ENCODE peak calls at places on chromosomes 1 and 21, in eight cellular contexts. T is Peyer's patch, O is heart right ventricle, S is lower leg skin, Q is dorsolateral prefrontal cortex, A is GM23338, R is uterus, W is fibroblast of lung. C is an unnamed sample.

GRCh38 chr21:44291078-44291935 is 5.6 kb downstream of the AIRE start:
- DNase-seq in S (no peak), T (no peak), A (no peak), W (no peak), Q (no peak), R (no peak), O (no peak), C (no peak)

GRCh38 chr1:26029864-26030481 is 8.4 kb downstream of the EXTL1 start:
- DNase-seq in W (no peak), S (no peak), T (no peak), A (peak), Q (no peak), R (no peak), O (no peak), C (no peak)

GRCh38 chr1:186082235-186082937 is 292.7 kb downstream of the TPR start:
- DNase-seq in S (peak), R (peak), W (peak), T (peak), A (no peak), O (peak), Q (no peak), C (peak)

GRCh38 chr1:111369645-111370044 is 57.9 kb downstream of the OVGP1 start:
- DNase-seq in A (no peak), Q (no peak), R (no peak), S (no peak), O (no peak), W (no peak), T (no peak), C (no peak)

GRCh38 chr1:209875510-209875909 is 47.7 kb downstream of the UTP25 start:
- DNase-seq in T (no peak), S (no peak), A (peak), W (peak), O (no peak), Q (no peak), R (no peak), C (no peak)

GRCh38 chr1:7329868-7330615 is 441.1 kb upstream of the VAMP3 start:
- DNase-seq in Q (no peak), T (no peak), W (no peak), A (no peak), S (no peak), O (no peak), R (no peak), C (no peak)

GRCh38 chr1:42004860-42005259 is 86.1 kb upstream of the HIVEP3 start:
- DNase-seq in S (no peak), Q (no peak), O (no peak), T (no peak), A (no peak), W (no peak), R (no peak), C (no peak)

GRCh38 chr1:33986389-33987095 is 122.7 kb downstream of the HMGB4 start:
- DNase-seq in Q (peak), T (no peak), O (peak), W (peak), R (no peak), A (no peak), S (peak), C (peak)

GRCh38 chr1:235532350-235532749 is 28.1 kb upstream of the B3GALNT2 start:
- DNase-seq in R (no peak), T (no peak), W (peak), Q (no peak), S (no peak), O (no peak), A (no peak), C (no peak)

GRCh38 chr1:171265686-171266085 is 17.4 kb downstream of the FMO1 start:
- DNase-seq in W (no peak), Q (no peak), S (no peak), O (no peak), A (no peak), T (no peak), R (no peak), C (no peak)

GRCh38 chr1:219917851-219918466 is 10.4 kb downstream of the SLC30A10 start:
- DNase-seq in Q (no peak), R (no peak), S (no peak), T (peak), W (peak), A (no peak), O (no peak), C (peak)

GRCh38 chr1:28577052-28577678 is 14.9 kb upstream of the RAB42 start:
- DNase-seq in T (no peak), W (no peak), S (no peak), A (peak), R (no peak), Q (no peak), O (no peak), C (no peak)

GRCh38 chr21:44914176-44914874 is 6.4 kb downstream of the ITGB2 start:
- DNase-seq in Q (no peak), A (no peak), S (no peak), O (no peak), W (no peak), T (peak), R (no peak), C (no peak)

GRCh38 chr1:115158181-115158580 is 68.9 kb upstream of the TSPAN2 start:
- DNase-seq in O (no peak), R (peak), S (no peak), W (peak), Q (no peak), A (no peak), T (no peak), C (no peak)

GRCh38 chr1:16167331-16168143 is 11.7 kb upstream of the EPHA2 start:
- DNase-seq in W (no peak), T (peak), O (no peak), A (peak), S (no peak), Q (no peak), R (no peak), C (no peak)

GRCh38 chr1:168419746-168420145 is 124.1 kb downstream of the XCL2 start:
- DNase-seq in R (no peak), T (no peak), W (peak), S (no peak), Q (no peak), O (no peak), A (no peak), C (no peak)

GRCh38 chr1:30467101-30467500 is 256.3 kb downstream of the MATN1 start:
- DNase-seq in O (no peak), W (no peak), Q (no peak), S (no peak), T (peak), R (no peak), A (no peak), C (no peak)

GRCh38 chr1:30719406-30720270 is 3.7 kb downstream of the MATN1 start:
- DNase-seq in R (no peak), Q (no peak), W (peak), T (no peak), A (no peak), O (no peak), S (no peak), C (no peak)

GRCh38 chr1:68383092-68383491 is 66.7 kb downstream of the RPE65 start:
- DNase-seq in Q (no peak), T (no peak), R (no peak), A (no peak), W (no peak), S (no peak), O (no peak), C (no peak)

GRCh38 chr1:115911298-115911697 is 65.0 kb upstream of the SLC22A15 start:
- DNase-seq in T (no peak), Q (no peak), W (no peak), R (no peak), S (no peak), O (no peak), A (no peak), C (no peak)

GRCh38 chr1:241640149-241640866 is at the start of the genes CHML and OPN3:
- DNase-seq in T (peak), A (peak), Q (peak), R (peak), O (peak), W (peak), S (peak), C (peak)

GRCh38 chr1:241640867-241641542 is 836 bp upstream of the CHML start:
- DNase-seq in Q (no peak), A (no peak), W (no peak), R (no peak), O (no peak), S (no peak), T (peak), C (no peak)

GRCh38 chr1:241638091-241638682 is 2.0 kb downstream of the CHML start:
- DNase-seq in O (no peak), W (no peak), T (no peak), Q (no peak), S (no peak), A (no peak), R (no peak), C (no peak)

GRCh38 chr1:241639040-241639652 is 1.0 kb downstream of the CHML start:
- DNase-seq in S (no peak), A (no peak), Q (no peak), O (no peak), R (no peak), W (peak), T (no peak), C (no peak)

GRCh38 chr1:241639653-241640148 is 468 bp downstream of the CHML start:
- DNase-seq in S (peak), Q (peak), A (peak), R (peak), W (peak), O (peak), T (peak), C (no peak)
- TF ChIP-seq CTCF in S (no peak), Q (no peak), A (no peak), R (no peak), W (no peak), O (no peak), T (no peak), C (no peak)

GRCh38 chr1:202642619-202643291 is 67.5 kb downstream of the SYT2 start:
- DNase-seq in Q (no peak), S (no peak), O (no peak), W (no peak), T (no peak), A (peak), R (no peak), C (no peak)
- H3K4me3 ChIP-seq in Q (peak), S (no peak), O (peak), W (peak), T (peak), A (peak), R (peak), C (peak)

GRCh38 chr1:211947396-211948295 is 87.7 kb downstream of the INTS7 start:
- DNase-seq in T (no peak), A (peak), R (no peak), S (no peak), Q (no peak), O (no peak), W (no peak), C (no peak)
- TF ChIP-seq CTCF in T (no peak), A (no peak), R (no peak), S (no peak), Q (no peak), O (no peak), W (no peak), C (no peak)

GRCh38 chr1:205810448-205811157 is 2.4 kb downstream of the SLC41A1 start:
- DNase-seq in O (no peak), Q (no peak), T (no peak), A (peak), S (no peak), R (no peak), W (no peak), C (no peak)
- H3K4me3 ChIP-seq in O (peak), Q (no peak), T (no peak), A (no peak), S (no peak), R (no peak), W (no peak), C (no peak)

DNA sequence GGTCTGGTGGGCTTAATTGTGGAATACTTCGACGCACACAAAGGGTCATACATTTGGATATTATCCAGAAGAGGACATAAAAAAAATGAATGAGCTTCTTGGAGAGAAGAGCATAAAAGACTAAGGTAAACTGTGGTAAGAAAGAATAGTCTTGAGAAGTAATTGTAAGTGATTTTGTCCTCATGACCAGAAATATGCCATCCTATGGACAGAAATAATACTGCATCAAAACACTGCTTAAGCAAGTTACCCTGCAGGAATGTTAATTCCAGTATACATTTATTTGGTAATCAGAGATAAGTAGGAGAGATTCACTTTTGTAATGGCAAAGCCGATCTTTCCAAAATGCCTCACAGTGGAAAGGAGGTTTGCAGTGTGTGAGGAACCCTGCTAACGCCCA is 111.9 kb downstream of the NRIP1 start:
- DNase-seq in R (no peak), W (no peak), A (no peak), T (no peak), S (no peak), Q (no peak), O (no peak), C (peak)
- TF ChIP-seq CTCF in R (no peak), W (no peak), A (peak), T (no peak), S (no peak), Q (no peak), O (no peak), C (peak)

C was measured in retinal pigment epithelial cell.